ENCODE peak calls at places on chromosome 1, in five cellular contexts. S, Z, B, V and R are unnamed samples.
A peak's percentile ranks its signal among the peaks of the same experiment; 100 is the strongest.

GRCh38 chr1:161739865-161740566 is 9.6 kb upstream of the DUSP12 start:
- DNase-seq in S (peak; percentile 22), Z (no peak), B (no peak), V (no peak), R (no peak)

GRCh38 chr1:10901894-10902805 is 105.7 kb upstream of the CASZ1 start:
- DNase-seq in S (no peak), Z (no peak), B (no peak), V (no peak), R (no peak)

GRCh38 chr1:8571200-8571984 is 246.0 kb downstream of the RERE start:
- DNase-seq in S (no peak), Z (no peak), B (peak; percentile 53), V (no peak), R (peak; percentile 14)

GRCh38 chr1:157040802-157041201 is 4.7 kb downstream of the ARHGEF11 start:
- DNase-seq in S (no peak), Z (peak; percentile 32), B (peak; percentile 63), V (peak; percentile 22), R (no peak)

GRCh38 chr1:233227930-233228465 is 67.5 kb downstream of the PCNX2 start:
- DNase-seq in S (no peak), Z (no peak), B (no peak), V (no peak), R (no peak)

GRCh38 chr1:60989745-60990718 is 92.3 kb upstream of the NFIA start:
- DNase-seq in S (no peak), Z (no peak), B (peak; percentile 72), V (peak; percentile 89), R (peak; percentile 86)

GRCh38 chr1:152191260-152191659 is 32.2 kb upstream of the RPTN start:
- DNase-seq in S (no peak), Z (no peak), B (no peak), V (no peak), R (no peak)

GRCh38 chr1:175725684-175726083 is 17.7 kb downstream of the TNR start:
- DNase-seq in S (no peak), Z (no peak), B (peak; percentile 38), V (no peak), R (no peak)

GRCh38 chr1:238252033-238252802 is 361.5 kb upstream of the ZP4 start:
- DNase-seq in S (peak; percentile 19), Z (peak; percentile 43), B (peak; percentile 72), V (peak; percentile 20), R (no peak)

GRCh38 chr1:17574502-17574901 is 35.0 kb downstream of the ARHGEF10L start:
- DNase-seq in S (no peak), Z (no peak), B (no peak), V (no peak), R (no peak)

GRCh38 chr1:60903591-60903990 is 178.8 kb upstream of the NFIA start:
- DNase-seq in S (peak; percentile 34), Z (no peak), B (no peak), V (peak; percentile 35), R (no peak)

GRCh38 chr1:54010415-54011117 is 7.4 kb downstream of the LDLRAD1 start:
- DNase-seq in S (no peak), Z (no peak), B (no peak), V (no peak), R (no peak)

GRCh38 chr1:91555821-91556531 is 55.3 kb downstream of the CDC7 start:
- DNase-seq in S (no peak), Z (no peak), B (peak; percentile 93), V (no peak), R (peak; percentile 84)

GRCh38 chr1:201172999-201173610 is 17.5 kb upstream of the IGFN1 start:
- DNase-seq in S (no peak), Z (no peak), B (peak; percentile 77), V (no peak), R (no peak)

GRCh38 chr1:228866498-228866897 is 131.2 kb downstream of the RHOU start:
- DNase-seq in S (no peak), Z (peak; percentile 14), B (no peak), V (no peak), R (no peak)